ENCODE peak calls at places on chromosomes 7 and 10, in nine cellular contexts. E is breast epithelium; U is fibroblast of lung; R is colonic mucosa; X is mammary epithelial cell; A is body of pancreas; L is pancreas; Z is naive thymus-derived CD4-positive, alpha-beta T cell; Q is SJSA1. B is an unnamed sample.
A peak's percentile ranks its signal among the peaks of the same experiment; 100 is the strongest.

GRCh38 chr7:44881610-44882009 is 3.7 kb downstream of the PURB start:
- DNase-seq in E (no peak), R (no peak), X (peak; percentile 43), L (no peak), U (peak; percentile 91), A (no peak), Z (no peak), Q (no peak), B (peak; percentile 32)

GRCh38 chr10:132527338-132528063 is 10.1 kb upstream of the INPP5A start:
- DNase-seq in R (no peak), X (no peak), A (no peak), Z (no peak), U (peak; percentile 16), E (peak; percentile 41), L (no peak), Q (no peak), B (no peak)

GRCh38 chr7:25665903-25666670 is 437.8 kb upstream of the NPVF start:
- DNase-seq in E (no peak), Q (no peak), Z (no peak), R (no peak), L (no peak), U (no peak), X (no peak), A (no peak), B (no peak)

GRCh38 chr7:151814400-151814914 is 62.5 kb downstream of the PRKAG2 start:
- DNase-seq in E (no peak), L (no peak), Q (no peak), A (no peak), Z (no peak), U (no peak), X (no peak), R (no peak), B (no peak)

GRCh38 chr7:24920702-24921679 is 59.0 kb downstream of the OSBPL3 start:
- DNase-seq in A (peak; percentile 71), U (no peak), Q (no peak), R (no peak), L (peak; percentile 48), E (no peak), Z (no peak), X (no peak), B (peak; percentile 86)

GRCh38 chr10:119724630-119725549 is 960 bp upstream of the INPP5F start:
- DNase-seq in U (peak; percentile 49), X (no peak), Q (no peak), R (no peak), A (peak; percentile 33), L (peak; percentile 9), E (no peak), Z (no peak), B (peak; percentile 59)

GRCh38 chr10:24468281-24468751 is 255.4 kb downstream of the ARHGAP21 start:
- DNase-seq in R (no peak), Q (no peak), U (peak; percentile 58), E (no peak), Z (no peak), X (peak; percentile 36), A (peak; percentile 24), L (no peak), B (no peak)

GRCh38 chr7:106283831-106284515 is 810 bp downstream of the NAMPT start:
- DNase-seq in L (peak; percentile 42), X (peak; percentile 51), E (peak; percentile 52), A (peak; percentile 60), R (peak; percentile 66), Z (peak; percentile 50), Q (no peak), U (peak; percentile 43), B (peak; percentile 47)

GRCh38 chr7:143492043-143492471 is 14.4 kb downstream of the TAS2R41 start:
- DNase-seq in U (peak; percentile 80), R (no peak), L (no peak), X (peak; percentile 66), E (no peak), Q (no peak), A (no peak), Z (no peak), B (no peak)

GRCh38 chr10:112896722-112897121 is 53.3 kb upstream of the TCF7L2 start:
- DNase-seq in R (no peak), E (no peak), L (no peak), A (no peak), Z (no peak), U (peak; percentile 25), X (no peak), Q (no peak), B (no peak)

GRCh38 chr10:26801831-26802230 is 58.9 kb downstream of the ABI1 start:
- DNase-seq in X (no peak), A (no peak), Q (no peak), L (no peak), R (no peak), Z (no peak), E (no peak), U (no peak), B (no peak)

GRCh38 chr7:155299539-155300202 is 2.0 kb downstream of the INSIG1 start:
- DNase-seq in X (peak; percentile 42), U (no peak), Z (no peak), Q (no peak), R (peak; percentile 29), L (no peak), E (no peak), A (no peak), B (no peak)

GRCh38 chr7:44463169-44463808 is 27.2 kb downstream of the NUDCD3 start:
- DNase-seq in X (no peak), E (no peak), U (peak; percentile 13), R (no peak), Q (no peak), L (no peak), A (no peak), Z (peak; percentile 9), B (peak; percentile 12)

GRCh38 chr10:44853148-44853734 is 57.9 kb upstream of the TMEM72 start:
- DNase-seq in L (no peak), U (peak; percentile 43), Q (peak; percentile 40), E (no peak), Z (no peak), R (no peak), X (no peak), A (peak; percentile 61), B (no peak)

GRCh38 chr10:95229724-95230627 is 35.9 kb downstream of the ACSM6 start:
- DNase-seq in Q (peak; percentile 83), E (no peak), U (peak; percentile 99), L (no peak), A (no peak), Z (no peak), X (peak; percentile 96), R (no peak), B (no peak)

GRCh38 chr10:125201108-125201524 is 40.8 kb upstream of the CTBP2 start:
- DNase-seq in L (no peak), A (no peak), E (no peak), Q (no peak), R (no peak), X (peak; percentile 92), U (peak; percentile 75), Z (no peak), B (no peak)

GRCh38 chr7:91550931-91551330 is 286.7 kb downstream of the FZD1 start:
- DNase-seq in Q (no peak), E (no peak), U (peak; percentile 49), L (no peak), Z (no peak), R (no peak), X (no peak), A (no peak), B (no peak)

GRCh38 chr7:105721571-105722104 is 140.3 kb upstream of the EFCAB10 start:
- DNase-seq in R (no peak), A (no peak), Z (no peak), X (no peak), L (no peak), E (no peak), U (no peak), Q (no peak), B (no peak)

GRCh38 chr10:71187600-71187999 is 24.8 kb upstream of the UNC5B start:
- DNase-seq in E (no peak), A (peak; percentile 83), Z (no peak), L (peak; percentile 59), U (peak; percentile 8), Q (no peak), X (no peak), R (no peak), B (no peak)

DNA sequence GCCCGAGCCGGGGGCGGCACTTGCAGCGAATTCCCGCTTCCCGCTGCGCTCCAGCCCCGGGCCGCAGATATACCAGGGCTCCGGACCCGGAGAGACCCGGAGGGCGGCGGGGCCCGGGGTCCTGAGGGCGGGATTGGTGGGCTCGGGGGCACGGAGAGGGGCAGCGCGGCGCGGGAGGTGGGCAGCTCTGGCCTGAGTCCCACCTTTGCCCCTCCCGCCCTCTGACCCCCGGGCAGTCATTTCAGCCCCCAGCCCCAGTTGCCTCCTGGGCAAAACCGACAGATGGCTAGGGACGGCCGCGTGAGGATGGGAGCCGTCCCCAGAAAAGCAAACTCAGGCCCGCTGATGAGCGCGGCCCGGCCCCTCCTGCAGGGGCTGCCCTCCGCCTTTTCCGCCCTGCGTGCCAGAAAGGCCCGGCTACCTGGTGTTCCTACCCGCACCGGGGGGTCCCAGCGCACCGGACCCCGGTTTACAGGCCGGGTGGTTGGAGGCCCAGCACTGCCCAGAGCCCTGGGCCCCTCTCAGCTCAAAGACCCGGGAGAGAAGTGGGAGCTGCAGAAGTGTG is 56.7 kb downstream of the RBM17 start:
- DNase-seq in A (no peak), Z (no peak), R (peak; percentile 34), Q (no peak), E (no peak), U (no peak), L (no peak), X (no peak), B (no peak)
- H3K4me1 ChIP-seq in A (peaks cover 19% of the 10 kb centered on the region), Z (peaks cover 23% of the 10 kb centered on the region), R (no peaks in the 10 kb centered on the region), Q (peaks cover 56% of the 10 kb centered on the region), E (no peaks in the 10 kb centered on the region), U (peaks cover 7% of the 10 kb centered on the region), L (no peaks in the 10 kb centered on the region), X (peaks cover 9% of the 10 kb centered on the region), B (peaks cover 48% of the 10 kb centered on the region)

GRCh38 chr10:58810751-58811150 is 298.1 kb downstream of the BICC1 start:
- DNase-seq in Z (no peak), A (no peak), U (no peak), E (no peak), R (no peak), L (no peak), X (no peak), Q (no peak), B (no peak)
- H3K36me3 ChIP-seq in Z (no peaks in the 10 kb centered on the region), A (no peaks in the 10 kb centered on the region), U (no peaks in the 10 kb centered on the region), E (no peaks in the 10 kb centered on the region), R (no peaks in the 10 kb centered on the region), L (no peaks in the 10 kb centered on the region), X (no peaks in the 10 kb centered on the region), Q (peaks cover 30% of the 10 kb centered on the region), B (no peaks in the 10 kb centered on the region)

GRCh38 chr10:79443338-79444242 is 1.8 kb downstream of the ZCCHC24 start:
- DNase-seq in E (no peak), A (no peak), L (no peak), R (no peak), Z (no peak), U (no peak), X (peak; percentile 43), Q (no peak), B (no peak)
- H3K4me1 ChIP-seq in E (peaks cover 6% of the 10 kb centered on the region), A (peaks cover 31% of the 10 kb centered on the region), L (no peaks in the 10 kb centered on the region), R (no peaks in the 10 kb centered on the region), Z (peaks cover 10% of the 10 kb centered on the region), U (peaks cover 32% of the 10 kb centered on the region), X (peaks cover 41% of the 10 kb centered on the region), Q (peaks cover 32% of the 10 kb centered on the region), B (peaks cover 24% of the 10 kb centered on the region)

DNA sequence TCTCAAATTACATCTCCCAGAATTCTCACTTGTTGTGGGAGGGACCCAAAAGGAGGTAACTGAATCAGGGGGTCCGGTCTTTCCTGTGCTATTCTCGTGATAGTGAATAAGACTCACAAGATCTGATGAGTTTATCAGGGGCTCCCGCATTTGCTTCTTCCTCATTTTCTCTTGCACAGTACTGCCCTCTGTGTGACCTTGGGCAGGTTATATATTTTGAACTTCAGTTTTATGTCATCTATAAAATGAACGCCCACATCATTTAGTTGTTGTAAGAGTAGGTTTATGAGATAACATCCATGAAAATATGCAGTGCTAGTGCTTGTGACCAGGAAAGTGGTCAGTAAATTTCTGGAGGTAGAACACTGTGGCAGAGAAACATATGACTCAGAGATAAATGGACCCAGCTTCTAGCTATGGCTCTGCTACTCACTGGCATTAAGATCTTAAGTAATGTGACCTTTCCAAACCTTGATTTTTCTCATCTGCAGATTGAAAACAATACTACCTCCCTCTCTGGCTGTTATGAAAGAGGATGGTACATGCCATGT is 44.3 kb downstream of the SCRN1 start:
- DNase-seq in Z (no peak), E (no peak), L (no peak), Q (no peak), A (no peak), R (no peak), X (no peak), U (peak; percentile 29), B (no peak)
- H3K36me3 ChIP-seq in Z (no peaks in the 10 kb centered on the region), E (no peaks in the 10 kb centered on the region), L (peaks cover 6% of the 10 kb centered on the region), Q (peaks cover 83% of the 10 kb centered on the region), A (no peaks in the 10 kb centered on the region), R (no peaks in the 10 kb centered on the region), X (peaks cover 13% of the 10 kb centered on the region), U (peaks cover 9% of the 10 kb centered on the region), B (no peaks in the 10 kb centered on the region)

B was measured in CD4-positive, CD25-positive, alpha-beta regulatory T cell.